ENCODE peak calls at places on chromosomes 12 and 14, in six cellular contexts. V is left ventricle myocardium inferior, Y is astrocyte of the spinal cord, J is endothelial cell, O is HFF-Myc, I is body of pancreas. G is an unnamed sample.

GRCh38 chr14:22566845-22567244 is 22.2 kb downstream of the DAD1 start:
- DNase-seq in V (no peak), Y (no peak), J (no peak), O (no peak), I (no peak), G (no peak)

GRCh38 chr14:44361083-44361482 is 146.0 kb downstream of the FSCB start:
- DNase-seq in V (no peak), Y (no peak), J (no peak), O (no peak), I (no peak), G (no peak)

GRCh38 chr12:132305991-132306884 is 23.2 kb downstream of the GALNT9 start:
- DNase-seq in V (no peak), Y (no peak), J (no peak), O (no peak), I (no peak), G (no peak)

GRCh38 chr14:69901113-69901951 is 22.1 kb downstream of the SMOC1 start:
- DNase-seq in V (no peak), Y (no peak), J (no peak), O (no peak), I (no peak), G (no peak)

GRCh38 chr14:60641722-60642269 is 7.5 kb downstream of the SIX1 start:
- DNase-seq in V (no peak), Y (no peak), J (no peak), O (no peak), I (no peak), G (no peak)

GRCh38 chr12:30862486-30862885 is 64.1 kb upstream of the TSPAN11 start:
- DNase-seq in V (peak; percentile 64), Y (peak; percentile 77), J (no peak), O (no peak), I (no peak), G (no peak)

GRCh38 chr12:101280006-101280505 is at the start of gene UTP20:
- DNase-seq in V (peak; percentile 91), Y (peak; percentile 91), J (peak; percentile 93), O (peak; percentile 61), I (peak; percentile 93), G (peak; percentile 97)

GRCh38 chr14:51929156-51929555 is 60.2 kb upstream of the RTRAF start:
- DNase-seq in V (no peak), Y (peak; percentile 49), J (no peak), O (no peak), I (no peak), G (no peak)

GRCh38 chr14:33943484-33943883 is 7.4 kb downstream of the EGLN3 start:
- DNase-seq in V (no peak), Y (no peak), J (no peak), O (no peak), I (peak; percentile 71), G (peak; percentile 12)

GRCh38 chr12:54404061-54405004 is 14.7 kb downstream of the ITGA5 start:
- DNase-seq in V (no peak), Y (peak; percentile 62), J (peak; percentile 70), O (no peak), I (peak; percentile 58), G (peak; percentile 57)

GRCh38 chr12:6697584-6698351 is 2.8 kb downstream of the PIANP start:
- DNase-seq in V (no peak), Y (peak; percentile 45), J (peak; percentile 71), O (peak; percentile 36), I (peak; percentile 28), G (peak; percentile 55)

GRCh38 chr12:3077572-3078081 is 448 bp downstream of the TSPAN9 start:
- DNase-seq in V (peak; percentile 47), Y (peak; percentile 32), J (peak; percentile 31), O (no peak), I (peak; percentile 31), G (no peak)

GRCh38 chr12:52081263-52081733 is 1.8 kb downstream of the SMIM41 start:
- DNase-seq in V (no peak), Y (no peak), J (no peak), O (no peak), I (no peak), G (no peak)

GRCh38 chr12:1833596-1834028 is 13.2 kb downstream of the LRTM2 start:
- DNase-seq in V (no peak), Y (no peak), J (no peak), O (no peak), I (no peak), G (no peak)

GRCh38 chr14:70893842-70894237 is 13.4 kb upstream of the PCNX1 start:
- DNase-seq in V (no peak), Y (no peak), J (no peak), O (no peak), I (no peak), G (no peak)

GRCh38 chr12:131950182-131950913 is 606 bp downstream of the EP400 start:
- DNase-seq in V (peak; percentile 31), Y (no peak), J (peak; percentile 41), O (no peak), I (no peak), G (peak; percentile 40)

GRCh38 chr14:92597873-92598548 is 84.4 kb downstream of the RIN3 start:
- DNase-seq in V (no peak), Y (no peak), J (no peak), O (no peak), I (no peak), G (no peak)

GRCh38 chr12:49664591-49665146 is 41.3 kb downstream of the PRPF40B start:
- DNase-seq in V (no peak), Y (no peak), J (peak; percentile 52), O (no peak), I (no peak), G (no peak)

GRCh38 chr12:79643821-79644220 is 46.9 kb downstream of the PAWR start:
- DNase-seq in V (no peak), Y (no peak), J (no peak), O (no peak), I (no peak), G (no peak)

GRCh38 chr12:124517260-124518050 is 50.0 kb downstream of the NCOR2 start:
- DNase-seq in V (peak; percentile 81), Y (peak; percentile 52), J (no peak), O (no peak), I (peak; percentile 93), G (peak; percentile 83)

GRCh38 chr14:99430491-99430890 is 50.2 kb downstream of the SETD3 start:
- DNase-seq in V (no peak), Y (no peak), J (peak; percentile 56), O (no peak), I (peak; percentile 66), G (peak; percentile 22)

DNA sequence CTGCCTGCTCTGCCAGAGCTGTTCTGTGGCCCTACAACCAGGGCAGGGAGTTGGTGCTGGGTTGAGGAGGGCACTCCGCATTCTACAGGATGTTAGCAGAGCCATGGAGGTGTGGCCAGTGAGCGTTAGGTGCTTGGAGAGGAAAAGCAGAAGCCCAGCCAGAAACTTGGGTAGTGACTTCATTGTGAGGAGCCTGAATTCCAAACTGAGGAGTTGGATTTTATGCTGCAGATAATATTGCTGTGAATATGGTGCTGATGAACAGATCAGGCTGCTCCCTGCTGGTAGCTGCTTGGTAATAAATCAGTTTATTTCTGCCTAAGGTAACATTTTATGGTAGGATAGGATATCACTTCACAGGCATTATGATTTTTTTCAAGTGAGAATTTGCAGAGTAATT is 7.1 kb upstream of the CCDC175 start:
- DNase-seq in V (no peak), Y (peak; percentile 55), J (no peak), O (no peak), I (no peak), G (no peak)
- TF ChIP-seq CTCF in V (no peak), Y (peak; percentile 16), J (no peak), O (no peak), I (no peak), G (no peak)

GRCh38 chr14:75864352-75864751 is 117.4 kb downstream of the TGFB3 start:
- DNase-seq in V (no peak), Y (peak; percentile 52), J (no peak), O (no peak), I (no peak), G (no peak)
- TF ChIP-seq CTCF in V (no peak), Y (no peak), J (no peak), O (no peak), I (no peak), G (no peak)

DNA sequence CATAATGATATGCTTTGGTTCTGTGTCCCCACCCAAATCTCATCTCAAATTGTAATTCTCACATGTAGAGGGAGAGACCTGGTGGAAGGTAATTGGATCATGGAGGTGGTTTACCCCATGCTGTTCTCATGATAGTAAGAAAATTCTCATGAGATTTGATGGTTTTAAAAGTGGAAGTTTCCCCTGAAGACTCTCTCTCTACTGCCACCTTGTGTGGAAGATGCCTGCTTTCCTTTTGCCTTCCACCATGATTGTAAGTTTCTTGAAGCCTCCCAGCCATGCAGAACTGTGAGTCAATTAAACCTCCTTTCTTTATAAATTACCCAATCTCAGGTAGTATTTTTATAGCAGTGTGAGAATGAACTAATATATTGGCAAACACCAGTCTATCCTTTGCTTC is 260.4 kb upstream of the PPFIA2 start:
- DNase-seq in V (no peak), Y (no peak), J (no peak), O (no peak), I (no peak), G (no peak)
- TF ChIP-seq CTCF in V (no peak), Y (peak; percentile 35), J (no peak), O (no peak), I (no peak), G (no peak)

GRCh38 chr12:129150721-129151120 is 297.4 kb downstream of the GLT1D1 start:
- DNase-seq in V (no peak), Y (no peak), J (no peak), O (no peak), I (no peak), G (no peak)

GRCh38 chr12:129152291-129153075 is 299.2 kb downstream of the GLT1D1 start:
- DNase-seq in V (no peak), Y (no peak), J (no peak), O (no peak), I (peak; percentile 22), G (no peak)
- TF ChIP-seq CTCF in V (no peak), Y (no peak), J (no peak), O (no peak), I (peak; percentile 17), G (no peak)

DNA sequence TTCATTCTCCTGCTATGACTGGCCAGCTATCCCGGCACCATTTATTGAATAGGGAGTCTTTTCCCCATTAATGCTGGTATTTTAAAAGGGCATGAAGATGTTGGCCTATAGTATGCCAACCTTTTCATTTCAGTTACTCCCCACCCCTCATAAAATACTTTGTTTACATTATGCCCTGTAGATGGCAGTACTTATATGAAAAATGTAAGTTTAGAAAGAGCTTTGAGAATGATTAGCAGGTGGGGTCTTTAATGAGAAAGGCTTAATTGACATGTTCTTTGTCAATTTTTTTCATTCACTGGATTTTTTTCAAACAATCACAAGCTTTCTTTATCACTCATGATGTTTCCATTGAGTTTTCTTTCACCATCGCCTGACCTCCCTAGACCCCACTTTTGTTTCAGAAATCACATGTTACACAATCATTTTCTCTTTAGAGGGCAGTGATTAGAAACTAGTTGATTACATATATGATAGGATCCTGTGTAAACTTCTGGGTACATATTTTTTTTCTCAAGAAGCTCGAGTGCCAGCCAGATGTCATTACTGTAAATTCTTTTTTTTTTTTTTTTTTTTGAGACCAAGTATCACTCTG is 62.6 kb upstream of the PSMA6 start:
- DNase-seq in V (no peak), Y (no peak), J (no peak), O (no peak), I (no peak), G (no peak)
- TF ChIP-seq CTCF in V (peak; percentile 51), Y (peak; percentile 21), J (no peak), O (no peak), I (peak; percentile 32), G (no peak)